ENCODE peak calls at places on chromosomes 1 and 21, in eight cellular contexts. B, M, G, Z, L, X, K and A are unnamed samples.

GRCh38 chr1:218585565-218586184 is 240.5 kb downstream of the TGFB2 start:
- DNase-seq in L (no peak), G (no peak), Z (no peak), B (no peak), K (no peak), X (peak; percentile 73), M (no peak), A (no peak)

GRCh38 chr1:226481133-226481532 is 67.4 kb upstream of the STUM start:
- DNase-seq in M (no peak), K (no peak), G (no peak), B (no peak), X (no peak), Z (no peak), L (no peak), A (no peak)

GRCh38 chr1:157087030-157087429 is 12.6 kb downstream of the ETV3L start:
- DNase-seq in G (no peak), X (peak; percentile 23), M (no peak), K (peak; percentile 10), Z (no peak), B (no peak), L (no peak), A (no peak)

GRCh38 chr21:42581676-42582371 is 68.2 kb downstream of the SLC37A1 start:
- DNase-seq in K (no peak), M (no peak), G (no peak), X (no peak), Z (no peak), B (no peak), L (no peak), A (no peak)

GRCh38 chr1:21537932-21538630 is 28.9 kb downstream of the ALPL start:
- DNase-seq in K (no peak), L (no peak), G (no peak), X (no peak), M (no peak), B (no peak), Z (no peak), A (no peak)

GRCh38 chr1:32647308-32648134 is 2.8 kb downstream of the ZBTB8OS start:
- DNase-seq in L (no peak), B (no peak), K (no peak), G (no peak), M (no peak), X (no peak), Z (no peak), A (no peak)

GRCh38 chr21:42784276-42784675 is 95.1 kb downstream of the WDR4 start:
- DNase-seq in K (no peak), L (no peak), M (no peak), B (no peak), Z (no peak), G (no peak), X (no peak), A (no peak)

GRCh38 chr21:15687208-15687607 is 42.6 kb upstream of the USP25 start:
- DNase-seq in M (no peak), G (no peak), B (no peak), L (no peak), Z (no peak), K (no peak), X (no peak), A (no peak)

GRCh38 chr1:87555366-87555765 is 226.7 kb downstream of the LMO4 start:
- DNase-seq in Z (no peak), L (no peak), G (no peak), M (no peak), B (no peak), X (no peak), K (no peak), A (no peak)

GRCh38 chr1:205316179-205316578 is 5.4 kb downstream of the NUAK2 start:
- DNase-seq in M (no peak), X (no peak), L (no peak), K (no peak), B (no peak), G (no peak), Z (no peak), A (no peak)

GRCh38 chr21:43188712-43189151 is 19.9 kb downstream of the CRYAA start:
- DNase-seq in L (peak; percentile 94), B (no peak), Z (no peak), G (no peak), M (no peak), X (no peak), K (peak; percentile 86), A (no peak)

GRCh38 chr21:43191971-43192370 is 23.2 kb downstream of the CRYAA start:
- DNase-seq in K (peak; percentile 26), X (no peak), B (no peak), Z (no peak), M (no peak), G (no peak), L (no peak), A (no peak)

GRCh38 chr1:109620396-109620817 is 770 bp downstream of the AMPD2 start:
- DNase-seq in B (no peak), X (no peak), G (no peak), Z (no peak), K (peak; percentile 77), M (no peak), L (no peak), A (no peak)

GRCh38 chr21:33817663-33818433 is 97.8 kb downstream of the ATP5PO start:
- DNase-seq in Z (peak; percentile 72), L (no peak), X (no peak), M (peak; percentile 47), K (no peak), B (no peak), G (no peak), A (no peak)

GRCh38 chr1:150876111-150876434 is 326 bp downstream of the ARNT start:
- DNase-seq in G (peak; percentile 30), M (no peak), K (no peak), L (no peak), Z (peak; percentile 78), B (no peak), X (no peak), A (no peak)

DNA sequence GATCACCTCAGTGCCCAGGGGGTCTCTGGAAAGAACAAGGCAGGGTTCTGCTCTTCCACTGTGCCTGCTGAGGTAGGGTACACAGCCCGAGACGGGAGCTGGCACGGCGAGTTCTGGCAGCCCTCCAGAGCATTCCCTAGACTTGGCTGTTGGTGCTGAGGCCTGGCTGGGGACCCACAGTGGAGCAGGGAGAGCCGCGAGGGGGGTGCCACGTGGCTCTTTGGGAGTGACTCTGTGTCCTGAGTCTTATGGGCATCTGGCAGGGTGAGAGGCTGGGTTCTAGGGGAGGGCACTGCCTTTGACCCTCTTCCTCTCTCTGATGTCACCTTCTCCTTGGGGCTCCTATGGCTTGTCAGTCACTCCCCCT is 336.4 kb downstream of the CAMTA1 start:
- DNase-seq in G (no peak), L (peak; percentile 23), Z (no peak), K (peak; percentile 78), M (no peak), B (no peak), X (no peak), A (no peak)
- TF ChIP-seq POLR2AphosphoS5 in G (no peak), L (no peak), Z (no peak), K (no peak), M (no peak), B (no peak), X (no peak), A (no peak)

GRCh38 chr1:117952386-117952785 is 22.8 kb downstream of the WDR3 start:
- DNase-seq in M (no peak), K (no peak), G (no peak), X (no peak), Z (no peak), L (no peak), B (no peak), A (no peak)
- TF ChIP-seq POLR2AphosphoS5 in M (no peak), K (no peak), G (no peak), X (no peak), Z (no peak), L (no peak), B (no peak), A (no peak)

DNA sequence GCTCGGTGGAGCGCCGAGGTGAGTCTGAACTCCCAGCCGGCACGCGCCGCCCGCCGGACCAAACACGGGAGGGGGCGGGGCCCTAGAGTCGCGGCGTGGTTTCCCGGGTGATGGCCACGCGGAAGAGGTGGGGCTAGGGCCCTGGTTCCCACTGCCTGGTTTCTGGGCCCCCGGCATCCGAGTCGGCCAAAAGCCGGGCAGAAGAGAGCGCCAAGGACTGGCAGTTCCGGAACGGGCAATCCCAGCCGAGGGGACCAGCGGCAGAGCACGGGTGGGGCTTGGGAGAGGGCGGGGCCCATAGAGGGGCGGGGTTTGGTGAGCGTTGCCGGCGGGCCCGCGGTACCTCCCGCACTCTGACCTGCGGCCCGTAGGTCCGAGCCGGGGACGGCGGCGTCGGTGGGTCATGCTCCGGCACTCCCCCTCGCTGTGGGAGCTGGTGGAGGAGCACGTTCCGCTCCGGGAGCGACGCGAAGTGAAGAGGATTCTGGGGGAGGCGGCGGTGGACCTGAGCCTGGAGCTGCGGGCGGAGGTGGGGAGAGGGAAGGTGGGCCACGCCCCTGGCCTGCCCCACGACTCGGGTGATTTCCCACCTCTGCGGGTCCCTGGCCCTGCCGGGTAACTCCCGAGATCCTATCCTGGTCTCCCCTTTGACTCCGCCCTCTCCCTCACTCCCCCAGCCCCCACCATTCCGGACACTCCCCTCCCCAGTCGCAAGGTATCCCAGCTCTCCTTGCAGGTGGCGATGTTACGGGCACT is at the start of gene CCDC24:
- DNase-seq in K (peak; percentile 93), Z (peak; percentile 90), M (peak; percentile 97), X (peak; percentile 92), B (peak; percentile 91), G (peak; percentile 90), L (peak; percentile 86), A (no peak)
- TF ChIP-seq POLR2AphosphoS5 in K (peak; percentile 60), Z (no peak), M (peak; percentile 58), X (peak; percentile 74), B (no peak), G (no peak), L (peak; percentile 82), A (peak; percentile 58)

GRCh38 chr1:90204780-90205179 is 209.9 kb downstream of the ZNF326 start:
- DNase-seq in K (no peak), L (no peak), G (no peak), X (no peak), B (no peak), Z (no peak), M (no peak), A (no peak)
- TF ChIP-seq POLR2AphosphoS5 in K (no peak), L (no peak), G (no peak), X (no peak), B (no peak), Z (no peak), M (no peak), A (no peak)

GRCh38 chr1:223758734-223759133 is 46.4 kb downstream of the CAPN2 start:
- DNase-seq in X (no peak), L (no peak), G (no peak), K (no peak), Z (no peak), M (no peak), B (no peak), A (no peak)

GRCh38 chr1:223760833-223761232 is 48.5 kb downstream of the CAPN2 start:
- DNase-seq in B (no peak), Z (no peak), X (no peak), K (peak; percentile 3), L (no peak), G (no peak), M (no peak), A (no peak)

GRCh38 chr1:223761416-223761815 is 49.1 kb downstream of the CAPN2 start:
- DNase-seq in L (no peak), K (peak; percentile 4), G (no peak), B (no peak), M (no peak), Z (no peak), X (no peak), A (no peak)

GRCh38 chr1:223756806-223757700 is 44.7 kb downstream of the CAPN2 start:
- DNase-seq in L (no peak), K (no peak), X (no peak), M (no peak), B (no peak), G (no peak), Z (no peak), A (no peak)

GRCh38 chr1:223759273-223759672 is 46.9 kb downstream of the CAPN2 start:
- DNase-seq in X (peak; percentile 67), Z (peak; percentile 59), G (no peak), M (no peak), B (no peak), L (no peak), K (no peak), A (no peak)
- TF ChIP-seq POLR2AphosphoS5 in X (no peak), Z (no peak), G (no peak), M (no peak), B (no peak), L (no peak), K (no peak), A (no peak)